ENCODE peak calls at places on chromosome 1, in seven cellular contexts. J is Calu3; G is stimulated activated CD4-positive, alpha-beta T cell treated with anti-CD3 and anti-CD28 coated beads, Interleukin-1b, Interleukin-23, amount 100 ng/mL, for 4 hours; I is left kidney; M is NCI-H1930; Q is MM.1S; O is NCI-H1092 treated with DMSO at 0.1 percent for 48 hours. P is an unnamed sample.

GRCh38 chr1:17168480-17168878 is 36.4 kb upstream of the PADI1 start:
- DNase-seq in J (no peak), G (no peak), I (no peak), M (no peak), Q (no peak), O (no peak), P (no peak)

GRCh38 chr1:16043521-16043920 is at the start of gene CLCNKB:
- DNase-seq in J (no peak), G (no peak), I (peak), M (no peak), Q (no peak), O (no peak), P (peak)

GRCh38 chr1:30898031-30898815 is 10.3 kb downstream of the SDC3 start:
- DNase-seq in J (no peak), G (no peak), I (no peak), M (no peak), Q (no peak), O (no peak), P (no peak)

GRCh38 chr1:3290915-3291314 is 163.6 kb upstream of the ARHGEF16 start:
- DNase-seq in J (no peak), G (no peak), I (no peak), M (no peak), Q (no peak), O (no peak), P (no peak)

GRCh38 chr1:85998105-85998504 is 158.5 kb downstream of the COL24A1 start:
- DNase-seq in J (no peak), G (no peak), I (no peak), M (no peak), Q (no peak), O (no peak), P (no peak)

GRCh38 chr1:58250587-58250948 is 296.0 kb downstream of the OMA1 start:
- DNase-seq in J (no peak), G (no peak), I (no peak), M (no peak), Q (no peak), O (no peak), P (no peak)

GRCh38 chr1:29569971-29570634 is 333.8 kb downstream of the PTPRU start:
- DNase-seq in J (peak), G (no peak), I (no peak), M (no peak), Q (no peak), O (no peak), P (no peak)

GRCh38 chr1:12475947-12476346 is 142.1 kb downstream of the DHRS3 start:
- DNase-seq in J (no peak), G (no peak), I (no peak), M (no peak), Q (no peak), O (peak), P (no peak)

GRCh38 chr1:57489342-57490036 is 65.6 kb upstream of the DAB1 start:
- DNase-seq in J (no peak), G (no peak), I (no peak), M (peak), Q (no peak), O (no peak), P (no peak)

GRCh38 chr1:8794605-8795004 is 22.8 kb downstream of the RERE start:
- DNase-seq in J (peak), G (no peak), I (no peak), M (no peak), Q (no peak), O (no peak), P (no peak)

GRCh38 chr1:11520531-11521233 is 41.7 kb downstream of the DISP3 start:
- DNase-seq in J (no peak), G (no peak), I (no peak), M (no peak), Q (no peak), O (no peak), P (peak)

GRCh38 chr1:7810395-7810794 is 26.3 kb downstream of the PER3 start:
- DNase-seq in J (no peak), G (no peak), I (no peak), M (no peak), Q (no peak), O (no peak), P (no peak)

GRCh38 chr1:12447849-12448312 is 170.1 kb downstream of the DHRS3 start:
- DNase-seq in J (no peak), G (no peak), I (peak), M (no peak), Q (no peak), O (peak), P (no peak)

GRCh38 chr1:188364927-188365449 is 1536.2 kb downstream of the PLA2G4A start:
- DNase-seq in J (no peak), G (no peak), I (no peak), M (no peak), Q (no peak), O (no peak), P (no peak)

GRCh38 chr1:76463278-76463677 is 388.7 kb downstream of the ST6GALNAC3 start:
- DNase-seq in J (no peak), G (no peak), I (no peak), M (no peak), Q (no peak), O (no peak), P (no peak)

GRCh38 chr1:6603424-6603850 is 768 bp upstream of the KLHL21 start:
- DNase-seq in J (no peak), G (peak), I (peak), M (no peak), Q (peak), O (no peak), P (no peak)

GRCh38 chr1:106924360-106924759 is 132.1 kb upstream of the PRMT6 start:
- DNase-seq in J (no peak), G (no peak), I (peak), M (no peak), Q (no peak), O (no peak), P (no peak)

GRCh38 chr1:53367503-53368313 is 39.8 kb upstream of the LRP8 start:
- DNase-seq in J (no peak), G (no peak), I (no peak), M (no peak), Q (peak), O (no peak), P (no peak)

GRCh38 chr1:41404308-41404755 is 43.1 kb downstream of the FOXO6 start:
- DNase-seq in J (peak), G (no peak), I (peak), M (no peak), Q (no peak), O (peak), P (peak)

GRCh38 chr1:209416009-209416408 is 167.5 kb upstream of the CAMK1G start:
- DNase-seq in J (no peak), G (no peak), I (peak), M (no peak), Q (no peak), O (no peak), P (no peak)

GRCh38 chr1:97093742-97094141 is 372.2 kb downstream of the PTBP2 start:
- DNase-seq in J (no peak), G (no peak), I (no peak), M (no peak), Q (no peak), O (no peak), P (no peak)

GRCh38 chr1:67570473-67571143 is 114.4 kb upstream of the GADD45A start:
- DNase-seq in J (peak), G (no peak), I (no peak), M (no peak), Q (no peak), O (no peak), P (no peak)

GRCh38 chr1:66533804-66534745 is at the start of gene SGIP1:
- DNase-seq in J (no peak), G (no peak), I (peak), M (no peak), Q (no peak), O (peak), P (no peak)

GRCh38 chr1:45516465-45516864 is 5.2 kb downstream of the PRDX1 start:
- DNase-seq in J (no peak), G (no peak), I (no peak), M (no peak), Q (no peak), O (no peak), P (no peak)

GRCh38 chr1:41889506-41890414 is 29.0 kb downstream of the HIVEP3 start:
- DNase-seq in J (no peak), G (no peak), I (no peak), M (no peak), Q (no peak), O (no peak), P (no peak)

GRCh38 chr1:32208891-32209309 is at the start of gene DCDC2B:
- DNase-seq in J (peak), G (no peak), I (peak), M (no peak), Q (no peak), O (peak), P (peak)

GRCh38 chr1:233668725-233669294 is 54.9 kb downstream of the KCNK1 start:
- DNase-seq in J (peak), G (no peak), I (no peak), M (no peak), Q (no peak), O (no peak), P (no peak)

GRCh38 chr1:41515131-41515678 is 30.7 kb upstream of the EDN2 start:
- DNase-seq in J (peak), G (no peak), I (no peak), M (no peak), Q (peak), O (no peak), P (no peak)

GRCh38 chr1:47644216-47644581 is 206.4 kb downstream of the FOXD2 start:
- DNase-seq in J (no peak), G (no peak), I (peak), M (no peak), Q (no peak), O (no peak), P (no peak)

GRCh38 chr1:40944841-40945430 is 34.6 kb upstream of the CTPS1 start:
- DNase-seq in J (peak), G (no peak), I (no peak), M (no peak), Q (no peak), O (no peak), P (no peak)

GRCh38 chr1:44723496-44724407 is 7.2 kb downstream of the RNU5D-1 start:
- DNase-seq in J (no peak), G (peak), I (no peak), M (no peak), Q (peak), O (no peak), P (no peak)

GRCh38 chr1:247337961-247338360 is 6.3 kb upstream of the ZNF496 start:
- DNase-seq in J (no peak), G (no peak), I (peak), M (no peak), Q (no peak), O (no peak), P (no peak)

GRCh38 chr1:223137402-223138100 is 5.5 kb downstream of the TLR5 start:
- DNase-seq in J (peak), G (no peak), I (no peak), M (no peak), Q (no peak), O (no peak), P (no peak)

GRCh38 chr1:158095737-158096335 is 84.9 kb upstream of the CD1D start:
- DNase-seq in J (peak), G (no peak), I (peak), M (no peak), Q (peak), O (no peak), P (peak)

GRCh38 chr1:90012305-90012704 is 17.4 kb downstream of the ZNF326 start:
- DNase-seq in J (no peak), G (no peak), I (no peak), M (no peak), Q (no peak), O (no peak), P (no peak)

GRCh38 chr1:148383966-148384365 is 99.1 kb downstream of the PPIAL4G start:
- DNase-seq in J (no peak), G (no peak), I (no peak), M (no peak), Q (no peak), O (no peak), P (no peak)

GRCh38 chr1:22318279-22318983 is 133.2 kb upstream of the ZBTB40 start:
- DNase-seq in J (no peak), G (no peak), I (peak), M (no peak), Q (no peak), O (peak), P (peak)

P was measured in NCI-H1417.